ENCODE peak calls at places on chromosomes 12 and 14, in eight cellular contexts. S is A549, B is body of pancreas, V is A673, O is right lobe of liver, X is heart left ventricle, Y is left lung, P is heart right ventricle. Z is an unnamed sample. For H3K4me1, the result is how much of the 10 kb centered on the place peaks cover.

GRCh38 chr14:85604021-85604420 is 74.1 kb downstream of the FLRT2 start:
- DNase-seq in Y (no peak), B (no peak), O (no peak), V (no peak), X (no peak), P (no peak), S (no peak), Z (no peak)

GRCh38 chr14:92937229-92937937 is 14.4 kb downstream of the CHGA start:
- DNase-seq in Y (peak), B (no peak), V (no peak), S (no peak), P (no peak), O (no peak), X (no peak), Z (no peak)

GRCh38 chr12:118641249-118641648 is 264.9 kb downstream of the SUDS3 start:
- DNase-seq in B (no peak), S (no peak), O (no peak), Y (no peak), V (no peak), X (no peak), P (no peak), Z (no peak)

GRCh38 chr12:80044694-80045046 is 54.7 kb upstream of the OTOGL start:
- DNase-seq in B (no peak), O (no peak), Y (no peak), X (no peak), P (no peak), V (no peak), S (no peak), Z (no peak)

GRCh38 chr12:57124259-57124877 is 3.9 kb upstream of the LRP1 start:
- DNase-seq in X (peak), V (peak), P (peak), B (peak), O (peak), S (peak), Y (no peak), Z (peak)

GRCh38 chr12:53381739-53382630 is 2.0 kb downstream of the SP1 start:
- DNase-seq in Y (no peak), X (peak), O (peak), P (peak), S (no peak), B (peak), V (peak), Z (peak)

GRCh38 chr14:52455291-52456088 is 96.8 kb downstream of the TXNDC16 start:
- DNase-seq in S (no peak), O (no peak), B (no peak), X (no peak), P (no peak), Y (no peak), V (no peak), Z (no peak)

GRCh38 chr12:124623344-124623885 is 56.0 kb upstream of the NCOR2 start:
- DNase-seq in S (no peak), Y (no peak), O (no peak), P (no peak), X (no peak), V (no peak), B (no peak), Z (no peak)

GRCh38 chr12:131378176-131378842 is 332.6 kb upstream of the SFSWAP start:
- DNase-seq in O (no peak), S (no peak), V (no peak), Y (no peak), X (no peak), B (no peak), P (no peak), Z (no peak)

GRCh38 chr12:94831081-94831747 is 172.3 kb downstream of the NDUFA12 start:
- DNase-seq in S (no peak), O (no peak), P (peak), B (no peak), Y (no peak), V (no peak), X (no peak), Z (no peak)

GRCh38 chr12:63078911-63079310 is 72.1 kb downstream of the AVPR1A start:
- DNase-seq in P (no peak), V (no peak), Y (no peak), B (no peak), S (no peak), X (no peak), O (no peak), Z (no peak)

GRCh38 chr14:51236314-51236713 is 3.7 kb upstream of the TMX1 start:
- DNase-seq in B (no peak), V (peak), Y (no peak), S (no peak), P (no peak), O (no peak), X (no peak), Z (no peak)

GRCh38 chr12:14892726-14893442 is 7.2 kb upstream of the MGP start:
- DNase-seq in P (peak), S (no peak), O (no peak), V (peak), B (peak), Y (no peak), X (peak), Z (peak)

GRCh38 chr14:77307099-77307496 is 13.6 kb downstream of the POMT2 start:
- DNase-seq in B (no peak), Y (no peak), S (no peak), V (no peak), X (no peak), O (no peak), P (no peak), Z (no peak)

GRCh38 chr14:74580275-74580672 is 31.8 kb downstream of the LTBP2 start:
- DNase-seq in X (no peak), Y (no peak), B (no peak), P (no peak), S (no peak), O (no peak), V (no peak), Z (no peak)

GRCh38 chr12:76250256-76250655 is 98.0 kb downstream of the BBS10 start:
- DNase-seq in V (no peak), B (no peak), X (no peak), P (no peak), Y (no peak), S (no peak), O (no peak), Z (no peak)

GRCh38 chr12:51359851-51360250 is 13.4 kb upstream of the CELA1 start:
- DNase-seq in V (peak), S (no peak), Y (no peak), O (no peak), X (no peak), B (no peak), P (no peak), Z (no peak)

GRCh38 chr12:96190403-96191170 is 3.6 kb upstream of the ELK3 start:
- DNase-seq in X (no peak), P (no peak), O (no peak), V (no peak), S (no peak), B (no peak), Y (no peak), Z (no peak)

GRCh38 chr14:98144964-98145363 is 1127.0 kb downstream of the BCL11B start:
- DNase-seq in V (no peak), P (no peak), B (no peak), Y (no peak), X (no peak), S (no peak), O (no peak), Z (no peak)

GRCh38 chr12:124694846-124695497 is 127.6 kb upstream of the NCOR2 start:
- DNase-seq in P (peak), Y (no peak), S (no peak), V (no peak), O (no peak), X (peak), B (no peak), Z (no peak)

GRCh38 chr14:88882236-88882635 is 57.8 kb downstream of the TTC8 start:
- DNase-seq in X (no peak), B (no peak), O (no peak), V (no peak), Y (no peak), P (no peak), S (no peak), Z (no peak)

GRCh38 chr14:52025952-52026510 is 36.7 kb downstream of the RTRAF start:
- DNase-seq in B (no peak), Y (no peak), S (no peak), V (no peak), P (no peak), X (no peak), O (no peak), Z (no peak)

GRCh38 chr12:123089631-123090353 is 61.1 kb downstream of the PITPNM2 start:
- DNase-seq in Y (no peak), V (no peak), P (no peak), B (no peak), X (no peak), S (peak), O (no peak), Z (no peak)

GRCh38 chr14:105173901-105174894 is 5.6 kb upstream of the JAG2 start:
- DNase-seq in P (no peak), S (no peak), V (no peak), O (no peak), B (no peak), Y (no peak), X (no peak), Z (no peak)

GRCh38 chr12:102195826-102196225 is 1.8 kb downstream of the PMCH start:
- DNase-seq in O (no peak), P (no peak), X (no peak), Y (no peak), V (no peak), B (no peak), S (no peak), Z (no peak)

GRCh38 chr12:63930971-63931370 is 86.5 kb downstream of the SRGAP1 start:
- DNase-seq in O (no peak), X (no peak), P (no peak), V (no peak), B (no peak), Y (no peak), S (no peak), Z (no peak)

DNA sequence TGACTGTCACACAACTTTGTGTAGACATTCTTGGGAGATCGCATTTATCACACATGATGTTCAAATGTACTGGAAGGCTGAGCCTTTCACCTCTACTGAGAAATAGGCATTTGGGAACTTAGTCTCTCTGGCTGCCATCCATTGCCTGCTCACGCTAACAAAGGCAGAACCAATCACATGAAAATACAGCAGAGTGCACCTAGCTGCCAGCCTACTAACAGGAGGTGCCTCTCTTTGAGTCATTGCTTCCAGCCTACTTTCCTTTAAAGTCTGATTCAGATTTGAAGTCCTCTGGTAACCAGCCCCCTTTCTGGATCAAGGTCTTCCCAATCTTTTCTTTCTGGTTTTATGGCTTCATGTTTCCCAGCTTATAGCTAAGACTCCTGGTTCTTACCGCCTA is 287.5 kb downstream of the BTG1 start:
- DNase-seq in O (no peak), V (no peak), X (no peak), B (no peak), P (no peak), S (no peak), Y (no peak), Z (no peak)
- H3K4me1 ChIP-seq in O (under half), V (under half), X (under half), B (under half), P (under half), S (under half), Y (under half), Z (under half)

GRCh38 chr12:85424581-85425348 is 144.7 kb downstream of the ALX1 start:
- DNase-seq in S (no peak), B (peak), Y (peak), V (peak), O (no peak), X (no peak), P (no peak), Z (no peak)

GRCh38 chr12:85425349-85425612 is 145.3 kb downstream of the ALX1 start:
- DNase-seq in X (no peak), Y (no peak), B (no peak), P (no peak), S (no peak), O (no peak), V (no peak), Z (no peak)

GRCh38 chr12:85422766-85423165 is 142.7 kb downstream of the ALX1 start:
- DNase-seq in Y (no peak), P (no peak), S (no peak), V (no peak), B (no peak), O (no peak), X (no peak), Z (no peak)

GRCh38 chr12:85425926-85426325 is 145.9 kb downstream of the ALX1 start:
- DNase-seq in V (no peak), P (no peak), Y (peak), X (no peak), S (no peak), O (no peak), B (no peak), Z (no peak)

DNA sequence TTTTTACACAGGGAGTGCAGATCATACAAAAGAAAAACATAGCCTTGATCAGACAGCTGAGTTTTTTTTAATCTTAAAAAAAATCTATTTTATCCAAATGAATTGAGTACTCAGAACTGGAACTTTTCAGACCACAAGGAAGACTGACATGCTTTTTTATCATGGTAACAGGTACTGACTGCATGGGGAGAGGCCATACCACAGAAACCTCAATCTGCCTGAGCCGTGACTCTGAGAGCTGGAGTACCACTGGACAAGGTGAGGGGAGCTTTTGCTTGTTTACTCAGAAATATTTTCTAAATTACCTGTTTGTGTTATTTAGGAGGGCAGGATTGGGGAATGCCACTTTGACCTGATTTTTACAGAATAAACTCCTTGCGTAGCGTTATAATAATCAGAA is 143.9 kb downstream of the ALX1 start:
- DNase-seq in Y (no peak), B (no peak), V (no peak), X (no peak), S (no peak), O (no peak), P (no peak), Z (no peak)
- TF ChIP-seq CTCF in Y (no peak), B (no peak), V (no peak), X (no peak), S (no peak), O (no peak), P (no peak), Z (no peak)

GRCh38 chr12:1503281-1503711 is 91.1 kb downstream of the FBXL14 start:
- DNase-seq in X (no peak), S (no peak), P (no peak), V (no peak), O (no peak), Y (no peak), B (no peak), Z (no peak)

GRCh38 chr12:1501001-1501400 is 93.4 kb downstream of the FBXL14 start:
- DNase-seq in Y (no peak), B (no peak), V (no peak), S (no peak), X (no peak), O (no peak), P (no peak), Z (no peak)

GRCh38 chr12:1501695-1502440 is 92.5 kb downstream of the FBXL14 start:
- DNase-seq in P (no peak), X (no peak), Y (no peak), B (no peak), O (no peak), S (no peak), V (no peak), Z (no peak)

GRCh38 chr12:1502856-1503255 is 91.5 kb downstream of the FBXL14 start:
- DNase-seq in V (no peak), B (no peak), O (no peak), Y (no peak), P (no peak), S (no peak), X (no peak), Z (no peak)

GRCh38 chr12:1502441-1502785 is 92.0 kb downstream of the FBXL14 start:
- DNase-seq in B (no peak), P (no peak), V (no peak), Y (no peak), O (no peak), X (no peak), S (no peak), Z (no peak)
- H3K4me1 ChIP-seq in B (under half), P (under half), V (under half), Y (under half), O (under half), X (under half), S (under half), Z (under half)

GRCh38 chr12:132921685-132922084 is 34.3 kb upstream of the CHFR start:
- DNase-seq in X (no peak), P (no peak), S (no peak), Y (no peak), B (no peak), O (no peak), V (no peak), Z (no peak)
- TF ChIP-seq CTCF in X (no peak), P (no peak), S (no peak), Y (no peak), B (no peak), O (peak), V (peak), Z (no peak)